ENCODE peak calls at places on chromosomes 5 and 9, in nine cellular contexts. A is stimulated activated CD8-positive, alpha-beta memory T cell treated with anti-CD3 and anti-CD28 coated beads, Interleukin-2, amount 100 ng/mL, for 1 hour; D is stimulated activated CD4-positive, alpha-beta T cell treated with anti-CD3 and anti-CD28 coated beads, Interleukin-2, amount 100 ng/mL, for 48 hours; H is C1 segment of cervical spinal cord; G is fibroblast of pulmonary artery; J is brain pericyte; X is EL; P is endodermal cell; L is NCI-H1092. Z is an unnamed sample.

GRCh38 chr9:38412751-38413150 is 11.5 kb downstream of the IGFBPL1 start:
- DNase-seq in A (no peak), D (no peak), H (no peak), G (no peak), J (no peak), X (no peak), P (no peak), L (no peak), Z (no peak)

GRCh38 chr9:21974542-21975409 is 19.4 kb downstream of the CDKN2A start:
- DNase-seq in A (no peak), D (no peak), H (peak), G (peak), J (no peak), X (peak), P (peak), L (peak), Z (peak)

GRCh38 chr9:18703086-18703750 is 229.3 kb downstream of the ADAMTSL1 start:
- DNase-seq in A (no peak), D (no peak), H (no peak), G (peak), J (no peak), X (no peak), P (no peak), L (no peak), Z (no peak)

GRCh38 chr5:114184006-114184405 is 177.9 kb upstream of the KCNN2 start:
- DNase-seq in A (no peak), D (no peak), H (no peak), G (no peak), J (no peak), X (peak), P (no peak), L (no peak), Z (no peak)

GRCh38 chr5:141681695-141682641 is at the start of gene ARAP3:
- DNase-seq in A (peak), D (peak), H (peak), G (peak), J (no peak), X (peak), P (peak), L (no peak), Z (peak)

GRCh38 chr9:96596601-96597111 is 23.0 kb downstream of the CDC14B start:
- DNase-seq in A (no peak), D (no peak), H (no peak), G (no peak), J (no peak), X (no peak), P (no peak), L (no peak), Z (no peak)

GRCh38 chr5:154627711-154628678 is 127.2 kb upstream of the LARP1 start:
- DNase-seq in A (no peak), D (no peak), H (no peak), G (no peak), J (no peak), X (peak), P (no peak), L (no peak), Z (no peak)

GRCh38 chr9:26261503-26262330 is 583.5 kb upstream of the TUSC1 start:
- DNase-seq in A (no peak), D (no peak), H (no peak), G (peak), J (no peak), X (peak), P (peak), L (no peak), Z (peak)

GRCh38 chr5:73826761-73827450 is 200.9 kb downstream of the ARHGEF28 start:
- DNase-seq in A (no peak), D (no peak), H (no peak), G (peak), J (peak), X (peak), P (no peak), L (no peak), Z (peak)

GRCh38 chr5:14268738-14269137 is 125.6 kb downstream of the TRIO start:
- DNase-seq in A (no peak), D (no peak), H (peak), G (peak), J (no peak), X (no peak), P (no peak), L (no peak), Z (peak)

GRCh38 chr5:64784451-64785025 is 15.8 kb downstream of the CWC27 start:
- DNase-seq in A (peak), D (peak), H (no peak), G (peak), J (peak), X (peak), P (peak), L (peak), Z (peak)

GRCh38 chr9:95027914-95028854 is 289.3 kb downstream of the FANCC start:
- DNase-seq in A (no peak), D (no peak), H (no peak), G (no peak), J (no peak), X (no peak), P (no peak), L (no peak), Z (no peak)

GRCh38 chr9:2802494-2802921 is 41.4 kb downstream of the PUM3 start:
- DNase-seq in A (no peak), D (no peak), H (no peak), G (peak), J (no peak), X (peak), P (no peak), L (no peak), Z (peak)

GRCh38 chr5:132526290-132526973 is 16.9 kb downstream of the IL5 start:
- DNase-seq in A (peak), D (peak), H (no peak), G (peak), J (peak), X (peak), P (peak), L (peak), Z (peak)

GRCh38 chr5:125655156-125655555 is 768.1 kb upstream of the GRAMD2B start:
- DNase-seq in A (no peak), D (no peak), H (no peak), G (peak), J (no peak), X (no peak), P (no peak), L (no peak), Z (no peak)

GRCh38 chr5:168552146-168552545 is 23.0 kb downstream of the FBLL1 start:
- DNase-seq in A (no peak), D (no peak), H (no peak), G (peak), J (peak), X (peak), P (no peak), L (no peak), Z (peak)

GRCh38 chr5:169921370-169921769 is 58.9 kb downstream of the INSYN2B start:
- DNase-seq in A (no peak), D (no peak), H (no peak), G (no peak), J (no peak), X (no peak), P (no peak), L (no peak), Z (no peak)

GRCh38 chr9:91423785-91424402 is at the start of gene NFIL3:
- DNase-seq in A (peak), D (peak), H (peak), G (peak), J (no peak), X (peak), P (peak), L (peak), Z (peak)

GRCh38 chr5:88821161-88821560 is 61.8 kb downstream of the MEF2C start:
- DNase-seq in A (no peak), D (no peak), H (no peak), G (no peak), J (no peak), X (no peak), P (no peak), L (no peak), Z (no peak)

GRCh38 chr9:130766031-130766903 is 68.8 kb upstream of the ABL1 start:
- DNase-seq in A (no peak), D (no peak), H (no peak), G (no peak), J (no peak), X (peak), P (no peak), L (no peak), Z (no peak)

GRCh38 chr9:113463418-113464285 is at the start of gene RGS3:
- DNase-seq in A (no peak), D (no peak), H (peak), G (no peak), J (no peak), X (no peak), P (peak), L (peak), Z (no peak)

Z was measured in LHCN-M2.